ENCODE peak calls at places on chromosomes 13 and 19, in nine cellular contexts. P is astrocyte; M is occipital lobe; H is effector CD4-positive, alpha-beta T cell; G is stimulated activated CD4-positive, alpha-beta T cell treated with anti-CD3 and anti-CD28 coated beads, TNF-alpha, amount 100 ng/mL, for 4 hours; S is GM13977; D is naive thymus-derived CD4-positive, alpha-beta T cell; Y is kidney tubule cell; U is GOT3. O is an unnamed sample.

GRCh38 chr13:45119469-45119989 is 781 bp upstream of the GTF2F2 start:
- DNase-seq in P (peak), M (peak), H (peak), G (peak), S (peak), D (peak), Y (peak), U (no peak), O (peak)

GRCh38 chr13:99174533-99175100 is 26.0 kb upstream of the UBAC2 start:
- DNase-seq in P (no peak), M (no peak), H (no peak), G (no peak), S (no peak), D (no peak), Y (no peak), U (no peak), O (no peak)

GRCh38 chr19:45079063-45079910 is at the start of gene GEMIN7:
- DNase-seq in P (peak), M (peak), H (peak), G (peak), S (peak), D (peak), Y (peak), U (peak), O (peak)

GRCh38 chr13:113077566-113077952 is 28.0 kb upstream of the F7 start:
- DNase-seq in P (no peak), M (no peak), H (no peak), G (no peak), S (no peak), D (no peak), Y (no peak), U (no peak), O (no peak)

GRCh38 chr19:44988896-44989563 is 12.2 kb upstream of the RELB start:
- DNase-seq in P (peak), M (peak), H (peak), G (peak), S (peak), D (peak), Y (peak), U (no peak), O (peak)

GRCh38 chr13:99151516-99151915 is 49.1 kb upstream of the UBAC2 start:
- DNase-seq in P (peak), M (no peak), H (no peak), G (no peak), S (peak), D (no peak), Y (peak), U (no peak), O (peak)

GRCh38 chr13:22012676-22013075 is 341.8 kb downstream of the FGF9 start:
- DNase-seq in P (no peak), M (no peak), H (no peak), G (no peak), S (no peak), D (no peak), Y (no peak), U (no peak), O (no peak)

GRCh38 chr19:36140289-36141038 is 598 bp downstream of the CAPNS1 start:
- DNase-seq in P (peak), M (no peak), H (no peak), G (peak), S (peak), D (no peak), Y (peak), U (no peak), O (peak)